ENCODE peak calls at places on chromosomes 7 and 10, in four cellular contexts. J is NCI-H1694 treated with DMSO at 0.1 percent for 48 hours, T is Daoy, E is neural progenitor cell. Y is an unnamed sample.

GRCh38 chr10:78514459-78514858 is 480.8 kb downstream of the RPS24 start:
- DNase-seq in J (no peak), T (no peak), E (no peak), Y (no peak)

GRCh38 chr7:103752995-103753394 is 236.5 kb downstream of the RELN start:
- DNase-seq in J (no peak), T (no peak), E (no peak), Y (no peak)

GRCh38 chr7:85328599-85328998 is 141.7 kb upstream of the SEMA3D start:
- DNase-seq in J (no peak), T (no peak), E (no peak), Y (no peak)

GRCh38 chr10:52351911-52352310 is 37.8 kb downstream of the DKK1 start:
- DNase-seq in J (no peak), T (no peak), E (no peak), Y (no peak)

GRCh38 chr10:688621-689426 is 644 bp downstream of the DIP2C start:
- DNase-seq in J (no peak), T (peak), E (peak), Y (no peak)

GRCh38 chr7:20514364-20514763 is 101.1 kb upstream of the ABCB5 start:
- DNase-seq in J (no peak), T (peak), E (no peak), Y (peak)

GRCh38 chr10:62083413-62083794 is 181.9 kb downstream of the ARID5B start:
- DNase-seq in J (peak), T (peak), E (no peak), Y (no peak)

GRCh38 chr7:47460251-47460989 is 121.5 kb downstream of the TNS3 start:
- DNase-seq in J (no peak), T (no peak), E (no peak), Y (no peak)

Y was measured in pancreas.